ENCODE peak calls at places on chromosomes 12 and 14, in six cellular contexts. One of them, this sample, is unnamed.

GRCh38 chr12:94101902-94102660 is 46.3 kb upstream of the PLXNC1 start:
- DNase-seq in A549: peak
- DNase-seq in IMR-90: peak
- DNase-seq in HCT116: peak
- DNase-seq in H1: peak
- DNase-seq in K562: peak
- DNase-seq in this sample: peak

GRCh38 chr14:58098507-58098906 is 53.5 kb downstream of the ARMH4 start:
- DNase-seq in A549: no peak
- DNase-seq in IMR-90: no peak
- DNase-seq in HCT116: no peak
- DNase-seq in H1: no peak
- DNase-seq in K562: no peak
- DNase-seq in this sample: peak

GRCh38 chr12:39032034-39032433 is 126.6 kb upstream of the CPNE8 start:
- DNase-seq in A549: no peak
- DNase-seq in IMR-90: no peak
- DNase-seq in HCT116: no peak
- DNase-seq in H1: no peak
- DNase-seq in K562: no peak
- DNase-seq in this sample: no peak

GRCh38 chr12:122244565-122245371 is 18.9 kb upstream of the DIABLO start:
- DNase-seq in A549: no peak
- DNase-seq in IMR-90: no peak
- DNase-seq in HCT116: no peak
- DNase-seq in H1: no peak
- DNase-seq in K562: no peak
- DNase-seq in this sample: no peak

GRCh38 chr14:26905219-26905618 is 307.4 kb upstream of the NOVA1 start:
- DNase-seq in A549: no peak
- DNase-seq in IMR-90: no peak
- DNase-seq in HCT116: no peak
- DNase-seq in H1: no peak
- DNase-seq in K562: no peak
- DNase-seq in this sample: no peak

GRCh38 chr12:111643428-111643826 is 42.3 kb downstream of the BRAP start:
- DNase-seq in A549: no peak
- DNase-seq in IMR-90: peak
- DNase-seq in HCT116: no peak
- DNase-seq in H1: no peak
- DNase-seq in K562: no peak
- DNase-seq in this sample: peak

GRCh38 chr12:109302358-109302757 is 6.7 kb downstream of the FOXN4 start:
- DNase-seq in A549: peak
- DNase-seq in IMR-90: no peak
- DNase-seq in HCT116: no peak
- DNase-seq in H1: no peak
- DNase-seq in K562: peak
- DNase-seq in this sample: no peak

GRCh38 chr14:61120576-61120975 is 139.5 kb downstream of the SLC38A6 start:
- DNase-seq in A549: no peak
- DNase-seq in IMR-90: no peak
- DNase-seq in HCT116: no peak
- DNase-seq in H1: no peak
- DNase-seq in K562: no peak
- DNase-seq in this sample: no peak

GRCh38 chr12:11779286-11779685 is 129.8 kb downstream of the ETV6 start:
- DNase-seq in A549: no peak
- DNase-seq in IMR-90: peak
- DNase-seq in HCT116: no peak
- DNase-seq in H1: no peak
- DNase-seq in K562: no peak
- DNase-seq in this sample: no peak

GRCh38 chr12:12890492-12890814 is 909 bp upstream of the GPRC5A start:
- DNase-seq in A549: no peak
- DNase-seq in IMR-90: peak
- DNase-seq in HCT116: no peak
- DNase-seq in H1: no peak
- DNase-seq in K562: no peak
- DNase-seq in this sample: peak

GRCh38 chr12:130714091-130714590 is 2.0 kb downstream of the RIMBP2 start:
- DNase-seq in A549: no peak
- DNase-seq in IMR-90: no peak
- DNase-seq in HCT116: no peak
- DNase-seq in H1: no peak
- DNase-seq in K562: no peak
- DNase-seq in this sample: no peak

GRCh38 chr12:14366211-14366762 is 805 bp downstream of the ATF7IP start:
- DNase-seq in A549: peak
- DNase-seq in IMR-90: peak
- DNase-seq in HCT116: no peak
- DNase-seq in H1: no peak
- DNase-seq in K562: no peak
- DNase-seq in this sample: no peak

GRCh38 chr12:47362131-47362686 is 282.4 kb upstream of the AMIGO2 start:
- DNase-seq in A549: no peak
- DNase-seq in IMR-90: no peak
- DNase-seq in HCT116: no peak
- DNase-seq in H1: no peak
- DNase-seq in K562: no peak
- DNase-seq in this sample: peak

GRCh38 chr12:4849024-4849594 is 60.6 kb upstream of the KCNA1 start:
- DNase-seq in A549: peak
- DNase-seq in IMR-90: peak
- DNase-seq in HCT116: no peak
- DNase-seq in H1: no peak
- DNase-seq in K562: peak
- DNase-seq in this sample: peak

GRCh38 chr12:71840226-71840847 is 778 bp downstream of the TBC1D15 start:
- DNase-seq in A549: peak
- DNase-seq in IMR-90: peak
- DNase-seq in HCT116: peak
- DNase-seq in H1: no peak
- DNase-seq in K562: peak
- DNase-seq in this sample: peak

GRCh38 chr12:111438501-111438900 is 32.8 kb downstream of the SH2B3 start:
- DNase-seq in A549: no peak
- DNase-seq in IMR-90: peak
- DNase-seq in HCT116: no peak
- DNase-seq in H1: no peak
- DNase-seq in K562: no peak
- DNase-seq in this sample: peak

GRCh38 chr12:24948816-24949722 is at the start of gene BCAT1:
- DNase-seq in A549: peak
- DNase-seq in IMR-90: peak
- DNase-seq in HCT116: no peak
- DNase-seq in H1: peak
- DNase-seq in K562: peak
- DNase-seq in this sample: peak

GRCh38 chr14:105856676-105857222 is 330.4 kb downstream of the TMEM121 start:
- DNase-seq in A549: no peak
- DNase-seq in IMR-90: no peak
- DNase-seq in HCT116: no peak
- DNase-seq in H1: no peak
- DNase-seq in K562: no peak
- DNase-seq in this sample: no peak

GRCh38 chr12:7609480-7609879 is 56.2 kb downstream of the APOBEC1 start:
- DNase-seq in A549: no peak
- DNase-seq in IMR-90: peak
- DNase-seq in HCT116: no peak
- DNase-seq in H1: no peak
- DNase-seq in K562: no peak
- DNase-seq in this sample: no peak

GRCh38 chr14:103155826-103156394 is 32.6 kb downstream of the TNFAIP2 start:
- DNase-seq in A549: no peak
- DNase-seq in IMR-90: no peak
- DNase-seq in HCT116: no peak
- DNase-seq in H1: no peak
- DNase-seq in K562: no peak
- DNase-seq in this sample: no peak

GRCh38 chr12:32756476-32757158 is 920 bp upstream of the YARS2 start:
- DNase-seq in A549: no peak
- DNase-seq in IMR-90: no peak
- DNase-seq in HCT116: no peak
- DNase-seq in H1: no peak
- DNase-seq in K562: no peak
- DNase-seq in this sample: peak
- H3K4me3 ChIP-seq in A549: peak
- H3K4me3 ChIP-seq in IMR-90: no peak
- H3K4me3 ChIP-seq in HCT116: peak
- H3K4me3 ChIP-seq in H1: no peak
- H3K4me3 ChIP-seq in K562: peak
- H3K4me3 ChIP-seq in this sample: no peak

DNA sequence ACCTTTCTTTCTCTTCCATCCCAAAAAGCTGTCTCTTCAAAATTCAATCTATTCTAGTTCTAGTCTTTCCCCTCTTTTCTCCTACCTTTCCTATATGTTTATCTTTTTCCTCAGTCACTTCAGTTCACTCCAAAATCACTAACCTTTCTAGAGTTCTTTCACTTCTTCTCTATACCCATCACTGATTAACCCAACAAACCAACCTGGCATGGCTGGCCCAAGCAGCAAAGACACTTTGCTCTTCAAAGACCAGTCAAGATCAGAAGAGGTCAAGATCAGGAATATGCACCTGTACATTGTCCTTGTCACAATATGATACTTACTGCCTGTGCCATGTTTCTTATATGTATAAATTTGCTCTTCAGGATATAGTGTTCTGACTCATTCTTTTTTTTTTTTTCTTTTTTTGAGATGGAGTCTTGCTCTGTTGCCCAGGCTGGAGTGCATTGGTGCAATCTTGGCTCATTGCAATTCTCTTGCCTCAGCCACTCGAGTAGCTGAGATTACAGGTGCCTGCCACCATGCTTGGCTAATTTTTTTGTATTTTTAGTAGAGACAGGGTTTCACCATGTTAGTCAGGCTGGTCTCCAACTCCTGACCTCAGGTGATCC is 112.9 kb downstream of the C12orf42 start:
- DNase-seq in A549: no peak
- DNase-seq in IMR-90: no peak
- DNase-seq in HCT116: no peak
- DNase-seq in H1: no peak
- DNase-seq in K562: no peak
- DNase-seq in this sample: no peak
- TF ChIP-seq POLR2A in A549: no peak
- TF ChIP-seq POLR2A in IMR-90: no peak
- TF ChIP-seq POLR2A in HCT116: no peak
- TF ChIP-seq POLR2A in H1: no peak
- TF ChIP-seq POLR2A in K562: no peak
- TF ChIP-seq POLR2A in this sample: no peak

GRCh38 chr12:79454338-79454777 is 236.4 kb downstream of the PAWR start:
- DNase-seq in A549: no peak
- DNase-seq in IMR-90: peak
- DNase-seq in HCT116: no peak
- DNase-seq in H1: no peak
- DNase-seq in K562: no peak
- DNase-seq in this sample: peak
- H3K4me2 ChIP-seq in A549: peak
- H3K4me2 ChIP-seq in IMR-90: peak
- H3K4me2 ChIP-seq in HCT116: no peak
- H3K4me2 ChIP-seq in H1: no peak
- H3K4me2 ChIP-seq in K562: no peak
- H3K4me2 ChIP-seq in this sample: peak

GRCh38 chr14:101819251-101819990 is 57.9 kb downstream of the PPP2R5C start:
- DNase-seq in A549: no peak
- DNase-seq in IMR-90: no peak
- DNase-seq in HCT116: no peak
- DNase-seq in H1: no peak
- DNase-seq in K562: no peak
- DNase-seq in this sample: no peak
- H3K4me3 ChIP-seq in A549: no peak
- H3K4me3 ChIP-seq in IMR-90: no peak
- H3K4me3 ChIP-seq in HCT116: no peak
- H3K4me3 ChIP-seq in H1: no peak
- H3K4me3 ChIP-seq in K562: no peak
- H3K4me3 ChIP-seq in this sample: no peak

GRCh38 chr14:96512122-96512521 is 9.9 kb downstream of the PAPOLA start:
- DNase-seq in A549: no peak
- DNase-seq in IMR-90: no peak
- DNase-seq in HCT116: no peak
- DNase-seq in H1: no peak
- DNase-seq in K562: no peak
- DNase-seq in this sample: no peak

GRCh38 chr14:96511146-96511545 is 9.0 kb downstream of the PAPOLA start:
- DNase-seq in A549: no peak
- DNase-seq in IMR-90: no peak
- DNase-seq in HCT116: no peak
- DNase-seq in H1: no peak
- DNase-seq in K562: no peak
- DNase-seq in this sample: no peak

GRCh38 chr14:96511667-96512066 is 9.5 kb downstream of the PAPOLA start:
- DNase-seq in A549: no peak
- DNase-seq in IMR-90: no peak
- DNase-seq in HCT116: no peak
- DNase-seq in H1: no peak
- DNase-seq in K562: no peak
- DNase-seq in this sample: no peak

GRCh38 chr14:96514694-96515093 is 12.5 kb downstream of the PAPOLA start:
- DNase-seq in A549: no peak
- DNase-seq in IMR-90: no peak
- DNase-seq in HCT116: no peak
- DNase-seq in H1: no peak
- DNase-seq in K562: no peak
- DNase-seq in this sample: no peak

DNA sequence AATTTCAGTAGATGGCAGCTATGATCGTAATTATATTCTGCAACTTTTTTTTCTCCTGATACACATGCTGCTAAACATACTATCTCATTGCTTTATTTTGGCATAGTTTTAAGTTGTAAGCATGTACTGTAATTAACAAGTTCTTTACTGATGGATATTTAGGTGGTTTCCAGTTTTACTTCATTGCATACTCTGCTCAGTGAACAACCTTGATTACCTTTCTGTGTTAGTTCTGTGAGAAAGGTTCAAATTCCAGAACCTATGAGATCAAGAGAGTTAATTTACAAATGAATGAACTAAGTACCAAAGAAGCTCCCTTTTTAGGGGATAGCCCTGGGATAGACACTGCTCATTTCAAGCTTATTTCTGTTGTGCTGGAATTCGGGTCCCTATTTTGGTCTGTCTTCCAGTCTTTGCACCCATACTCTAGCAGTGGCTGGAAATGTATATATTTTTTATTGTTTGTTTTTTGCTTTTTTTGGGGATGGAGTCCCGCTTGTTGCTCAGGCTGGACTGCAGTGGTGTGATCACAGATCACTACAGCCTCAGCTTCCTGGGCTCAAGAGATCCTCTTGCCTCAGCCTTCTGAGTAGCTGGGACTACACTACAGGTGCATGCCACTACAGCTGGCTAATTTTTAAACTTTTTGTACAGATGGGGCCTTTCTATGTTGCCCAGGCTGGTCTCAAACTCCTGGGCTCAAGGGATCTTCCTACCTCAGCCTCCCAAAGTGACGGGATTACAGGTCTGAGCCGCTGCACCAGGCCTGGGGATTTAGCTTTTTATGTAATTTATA is 10.6 kb downstream of the PAPOLA start:
- DNase-seq in A549: no peak
- DNase-seq in IMR-90: no peak
- DNase-seq in HCT116: no peak
- DNase-seq in H1: no peak
- DNase-seq in K562: no peak
- DNase-seq in this sample: no peak
- TF ChIP-seq POLR2A in A549: no peak
- TF ChIP-seq POLR2A in IMR-90: no peak
- TF ChIP-seq POLR2A in HCT116: no peak
- TF ChIP-seq POLR2A in H1: no peak
- TF ChIP-seq POLR2A in K562: no peak
- TF ChIP-seq POLR2A in this sample: no peak

This sample was measured in endothelial cell of umbilical vein.